ENCODE peak calls at places on chromosomes 6 and 20, in eight cellular contexts. P is uterus, D is heart left ventricle, L is tibial nerve, F is IMR-90, M is prostate gland, R is ovary, K is esophagus muscularis mucosa. G is an unnamed sample.
A peak's percentile ranks its signal among the peaks of the same experiment; 100 is the strongest.

GRCh38 chr6:20092071-20092566 is 120.2 kb downstream of the MBOAT1 start:
- DNase-seq in P (no peak), D (no peak), L (peak; percentile 48), F (peak; percentile 59), M (no peak), R (no peak), K (no peak), G (no peak)

GRCh38 chr6:110875548-110876169 is 1.1 kb downstream of the AMD1 start:
- DNase-seq in P (peak; percentile 50), D (peak; percentile 79), L (no peak), F (no peak), M (peak; percentile 20), R (peak; percentile 68), K (no peak), G (peak; percentile 56)

GRCh38 chr6:73696990-73697651 is 1.1 kb downstream of the CD109 start:
- DNase-seq in P (no peak), D (no peak), L (no peak), F (no peak), M (no peak), R (no peak), K (no peak), G (no peak)

GRCh38 chr6:96742702-96743101 is 94.6 kb downstream of the GPR63 start:
- DNase-seq in P (no peak), D (no peak), L (no peak), F (no peak), M (no peak), R (no peak), K (no peak), G (no peak)

GRCh38 chr6:112941613-112942012 is 594.5 kb downstream of the RFPL4B start:
- DNase-seq in P (no peak), D (no peak), L (no peak), F (peak; percentile 17), M (no peak), R (no peak), K (no peak), G (no peak)

GRCh38 chr6:125802943-125803377 is 12.2 kb downstream of the NCOA7 start:
- DNase-seq in P (no peak), D (no peak), L (no peak), F (peak; percentile 37), M (no peak), R (no peak), K (no peak), G (no peak)

GRCh38 chr6:56364482-56365313 is 117.3 kb upstream of the COL21A1 start:
- DNase-seq in P (no peak), D (no peak), L (no peak), F (peak; percentile 78), M (no peak), R (no peak), K (no peak), G (no peak)

GRCh38 chr6:12077021-12077420 is 64.9 kb downstream of the HIVEP1 start:
- DNase-seq in P (no peak), D (no peak), L (no peak), F (no peak), M (no peak), R (no peak), K (no peak), G (no peak)

GRCh38 chr6:112027942-112028674 is 25.8 kb upstream of the CCN6 start:
- DNase-seq in P (no peak), D (no peak), L (no peak), F (no peak), M (no peak), R (no peak), K (no peak), G (no peak)

GRCh38 chr20:8756410-8756809 is 312.5 kb upstream of the PLCB4 start:
- DNase-seq in P (no peak), D (no peak), L (no peak), F (peak; percentile 96), M (no peak), R (no peak), K (no peak), G (peak; percentile 18)

GRCh38 chr6:87078983-87079616 is 15.8 kb downstream of the CGA start:
- DNase-seq in P (peak; percentile 53), D (peak; percentile 70), L (peak; percentile 68), F (peak; percentile 63), M (peak; percentile 11), R (peak; percentile 67), K (no peak), G (peak; percentile 79)

GRCh38 chr20:59032713-59033059 is 551 bp upstream of the ATP5F1E start:
- DNase-seq in P (no peak), D (no peak), L (no peak), F (peak; percentile 27), M (no peak), R (no peak), K (no peak), G (no peak)
- TF ChIP-seq CTCF in P (no peak), D (no peak), L (no peak), F (no peak), M (no peak), R (no peak), K (peak; percentile 52), G (peak; percentile 9)

DNA sequence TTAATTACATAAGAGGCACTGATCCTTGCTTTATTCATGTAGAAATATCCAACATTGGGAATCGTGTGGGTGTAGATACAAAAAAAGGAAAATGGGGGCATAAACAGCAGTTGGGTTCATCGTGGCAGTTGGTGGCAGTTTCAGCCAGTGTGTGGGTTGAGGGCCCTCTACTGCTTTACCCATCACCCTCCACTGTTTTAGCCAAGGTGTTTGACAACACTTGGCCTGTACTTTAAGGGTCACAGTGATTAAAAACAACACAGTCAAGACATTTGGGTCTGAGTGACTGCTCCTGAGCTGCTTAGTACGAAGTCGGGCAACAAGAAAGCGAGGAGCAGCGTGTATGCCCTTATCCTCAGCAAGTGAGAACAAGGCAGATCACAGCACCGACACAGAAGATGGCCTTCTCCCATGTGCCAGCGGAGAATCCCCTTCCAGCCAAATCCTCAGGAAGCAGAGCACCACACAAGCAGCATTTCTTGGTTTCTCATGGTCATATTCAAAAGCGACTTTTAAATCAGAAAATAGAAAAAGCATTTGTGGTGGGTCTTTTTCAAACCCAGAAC is 23.7 kb downstream of the EIF2S2 start:
- DNase-seq in P (no peak), D (no peak), L (no peak), F (no peak), M (no peak), R (no peak), K (no peak), G (no peak)
- H3K36me3 ChIP-seq in P (no peaks in the 10 kb centered on the region), D (peaks cover 81% of the 10 kb centered on the region), L (peaks cover 95% of the 10 kb centered on the region), F (peaks cover 64% of the 10 kb centered on the region), M (no peaks in the 10 kb centered on the region), R (no peaks in the 10 kb centered on the region), K (peaks cover 80% of the 10 kb centered on the region), G (peaks cover 32% of the 10 kb centered on the region)

GRCh38 chr6:5425267-5425666 is 164.0 kb downstream of the FARS2 start:
- DNase-seq in P (no peak), D (no peak), L (no peak), F (peak; percentile 91), M (peak; percentile 13), R (no peak), K (no peak), G (no peak)

GRCh38 chr6:5423251-5423650 is 161.9 kb downstream of the FARS2 start:
- DNase-seq in P (no peak), D (no peak), L (no peak), F (no peak), M (no peak), R (no peak), K (no peak), G (no peak)

GRCh38 chr6:5425797-5426196 is 164.5 kb downstream of the FARS2 start:
- DNase-seq in P (no peak), D (no peak), L (no peak), F (no peak), M (no peak), R (no peak), K (no peak), G (no peak)

DNA sequence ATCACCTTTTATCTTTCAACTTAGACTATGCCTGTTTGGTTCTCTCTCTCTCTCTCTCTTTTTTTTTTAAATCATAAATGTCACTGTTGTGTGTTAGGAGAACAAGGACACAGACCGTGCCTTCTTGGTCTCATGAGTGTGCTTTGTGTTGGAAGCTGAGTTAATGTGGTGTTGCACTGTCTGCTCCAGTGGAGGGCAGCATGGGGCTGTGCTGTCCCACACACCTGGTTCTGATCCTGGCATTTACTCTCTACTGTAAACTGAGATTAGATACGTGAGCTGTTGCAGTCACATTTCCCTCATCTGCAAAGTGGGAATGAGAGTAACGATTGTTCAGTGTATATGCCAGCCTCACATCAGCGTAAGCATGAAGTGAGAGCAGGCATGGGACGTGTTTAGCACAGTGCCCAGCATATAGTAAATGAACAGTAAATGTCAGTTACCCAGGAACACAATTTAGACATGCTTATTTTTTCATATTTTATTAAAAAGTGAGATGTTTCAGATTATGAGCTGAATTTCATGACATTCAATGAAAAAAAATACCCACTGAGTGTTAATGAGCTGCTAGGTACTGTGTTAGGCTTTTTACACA is 161.1 kb downstream of the FARS2 start:
- DNase-seq in P (no peak), D (no peak), L (no peak), F (peak; percentile 62), M (peak; percentile 19), R (no peak), K (no peak), G (peak; percentile 14)
- TF ChIP-seq POLR2A in P (no peak), D (no peak), L (no peak), F (no peak), M (no peak), R (no peak), K (no peak), G (no peak)

GRCh38 chr6:7392402-7392801 is 2.8 kb downstream of the RIOK1 start:
- DNase-seq in P (no peak), D (no peak), L (no peak), F (no peak), M (no peak), R (no peak), K (no peak), G (no peak)

GRCh38 chr6:7389162-7389450 is 436 bp downstream of the CAGE1 start:
- DNase-seq in P (no peak), D (no peak), L (no peak), F (peak; percentile 71), M (no peak), R (no peak), K (no peak), G (peak; percentile 85)

GRCh38 chr6:7390218-7390878 is 740 bp downstream of the RIOK1 start:
- DNase-seq in P (no peak), D (no peak), L (no peak), F (peak; percentile 76), M (no peak), R (no peak), K (no peak), G (no peak)

GRCh38 chr6:7391244-7391643 is 1.6 kb downstream of the RIOK1 start:
- DNase-seq in P (no peak), D (no peak), L (no peak), F (no peak), M (no peak), R (no peak), K (no peak), G (no peak)

DNA sequence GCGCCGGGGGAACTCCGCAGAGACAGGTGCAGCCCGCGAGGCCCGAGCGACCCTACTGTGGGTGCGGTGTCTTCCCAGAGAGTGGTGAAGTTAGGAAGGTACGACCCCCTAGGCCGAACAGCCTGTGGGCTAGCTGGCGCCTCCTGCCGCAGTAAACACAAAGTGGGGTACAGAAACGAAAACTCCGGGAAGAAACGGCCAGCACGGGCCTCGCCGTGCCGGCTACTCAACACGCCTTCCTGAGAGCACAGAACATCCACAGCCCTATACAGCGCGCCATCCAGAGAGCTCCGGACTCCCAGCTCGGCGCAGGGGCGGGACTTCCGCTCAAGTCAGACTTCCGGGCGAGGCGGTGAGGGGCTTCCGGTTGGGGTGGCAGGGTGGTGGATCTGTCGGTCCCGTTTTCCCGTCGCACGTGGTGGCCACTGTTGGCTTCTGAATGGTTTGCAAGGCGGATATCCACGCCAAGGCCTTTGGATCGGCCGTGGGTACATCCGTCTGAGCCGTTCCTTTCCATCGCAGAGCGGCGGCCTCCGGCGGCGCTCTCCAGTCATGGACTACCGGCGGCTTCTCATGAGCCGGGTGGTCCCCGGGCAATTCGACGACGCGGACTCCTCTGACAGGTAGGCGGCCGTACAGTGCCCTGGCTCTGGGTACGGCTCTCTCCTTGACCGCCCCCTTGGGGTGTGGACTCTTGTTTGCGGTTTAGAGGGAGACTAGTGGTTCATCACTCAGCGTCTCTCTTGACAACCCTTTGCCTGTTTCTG is at the start of the genes CAGE1 and RIOK1:
- DNase-seq in P (peak; percentile 91), D (peak; percentile 97), L (peak; percentile 91), F (peak; percentile 93), M (peak; percentile 93), R (peak; percentile 92), K (peak; percentile 98), G (peak; percentile 97)
- TF ChIP-seq CTCF in P (no peak), D (peak; percentile 30), L (no peak), F (peak; percentile 1), M (no peak), R (no peak), K (peak; percentile 5), G (no peak)